ENCODE peak calls at places on chromosomes 7 and 10, in ten cellular contexts. X, A, O, F, M, J, B, W, V and E are unnamed samples.

GRCh38 chr7:7736671-7737070 is 18.3 kb upstream of the RPA3 start:
- DNase-seq in X (no peak), A (no peak), O (no peak), F (no peak), M (no peak), J (no peak), B (no peak), W (no peak), V (no peak), E (no peak)

GRCh38 chr10:32065871-32066270 is 9.6 kb upstream of the KIF5B start:
- DNase-seq in X (peak), A (no peak), O (no peak), F (no peak), M (no peak), J (peak), B (no peak), W (no peak), V (no peak), E (no peak)

GRCh38 chr10:43362191-43362839 is 9.1 kb upstream of the FXYD4 start:
- DNase-seq in X (peak), A (peak), O (peak), F (no peak), M (peak), J (peak), B (peak), W (peak), V (peak), E (peak)

GRCh38 chr10:46046261-46046660 is at the start of gene MSMB:
- DNase-seq in X (no peak), A (no peak), O (no peak), F (no peak), M (no peak), J (no peak), B (no peak), W (no peak), V (no peak), E (no peak)

GRCh38 chr7:20441346-20441745 is 110.6 kb downstream of the ITGB8 start:
- DNase-seq in X (no peak), A (no peak), O (no peak), F (no peak), M (no peak), J (no peak), B (no peak), W (no peak), V (no peak), E (no peak)

GRCh38 chr10:113199459-113199858 is 249.4 kb downstream of the TCF7L2 start:
- DNase-seq in X (peak), A (no peak), O (no peak), F (no peak), M (no peak), J (peak), B (no peak), W (no peak), V (no peak), E (no peak)

GRCh38 chr10:11515596-11516418 is 95.6 kb downstream of the USP6NL start:
- DNase-seq in X (peak), A (peak), O (no peak), F (no peak), M (peak), J (peak), B (peak), W (peak), V (peak), E (no peak)

GRCh38 chr7:103540986-103541385 is 95.0 kb upstream of the SLC26A5 start:
- DNase-seq in X (no peak), A (no peak), O (no peak), F (peak), M (no peak), J (peak), B (no peak), W (no peak), V (no peak), E (peak)

GRCh38 chr10:70378122-70378521 is 4.3 kb downstream of the LRRC20 start:
- DNase-seq in X (peak), A (no peak), O (no peak), F (no peak), M (no peak), J (peak), B (no peak), W (no peak), V (peak), E (no peak)